ENCODE peak calls at places on chromosomes 7 and 10, in six cellular contexts. I is neuronal stem cell, V is IMR-90, X is H9, Y is mesenchymal stem cell, O is H1. H is an unnamed sample.

GRCh38 chr10:116263870-116264269 is 9.1 kb downstream of the GFRA1 start:
- DNase-seq in X (no peak), O (no peak), I (no peak), V (peak; percentile 10), Y (peak; percentile 41), H (no peak)

GRCh38 chr10:110989016-110989415 is 69.6 kb downstream of the SHOC2 start:
- DNase-seq in V (peak; percentile 52), I (no peak), X (no peak), Y (no peak), O (no peak), H (no peak)

GRCh38 chr7:116098175-116098574 is 67.6 kb upstream of the TFEC start:
- DNase-seq in V (no peak), O (no peak), I (no peak), X (no peak), Y (no peak), H (no peak)

GRCh38 chr10:131980757-131981428 is 830 bp downstream of the BNIP3 start:
- DNase-seq in O (peak; percentile 66), V (no peak), I (no peak), X (peak; percentile 70), Y (peak; percentile 38), H (peak; percentile 35)

GRCh38 chr10:127908106-127908957 is 1.4 kb downstream of the PTPRE start:
- DNase-seq in V (peak; percentile 74), I (no peak), Y (peak; percentile 97), O (no peak), X (no peak), H (peak; percentile 89)

GRCh38 chr10:16822726-16823360 is 5.6 kb upstream of the RSU1 start:
- DNase-seq in X (no peak), I (no peak), V (no peak), Y (no peak), O (no peak), H (no peak)

GRCh38 chr7:38215115-38215514 is 37.1 kb downstream of the STARD3NL start:
- DNase-seq in V (no peak), X (no peak), Y (no peak), O (no peak), I (no peak), H (no peak)

GRCh38 chr10:33330543-33331019 is 3.9 kb downstream of the NRP1 start:
- DNase-seq in X (peak; percentile 69), V (peak; percentile 90), I (peak; percentile 80), Y (peak; percentile 82), O (peak; percentile 89), H (peak; percentile 76)

GRCh38 chr10:24974978-24975377 is 22.6 kb upstream of the PRTFDC1 start:
- DNase-seq in I (no peak), X (no peak), V (peak; percentile 74), O (no peak), Y (peak; percentile 56), H (peak; percentile 93)

GRCh38 chr7:53984776-53985175 is 557.4 kb upstream of the VSTM2A start:
- DNase-seq in O (no peak), X (no peak), Y (no peak), I (no peak), V (no peak), H (peak; percentile 57)

GRCh38 chr10:77920495-77920894 is 6.1 kb downstream of the DLG5 start:
- DNase-seq in I (no peak), O (no peak), V (no peak), X (no peak), Y (no peak), H (no peak)

GRCh38 chr10:129963831-129964501 is at the start of gene EBF3:
- DNase-seq in I (peak; percentile 91), O (peak; percentile 91), Y (peak; percentile 78), X (peak; percentile 86), V (peak; percentile 50), H (peak; percentile 58)

GRCh38 chr7:29045258-29046095 is 87.3 kb upstream of the TRIL start:
- DNase-seq in O (no peak), I (no peak), V (no peak), X (no peak), Y (no peak), H (peak; percentile 84)

GRCh38 chr10:1043532-1043995 is 5.4 kb downstream of the IDI1 start:
- DNase-seq in X (no peak), V (no peak), I (no peak), Y (peak; percentile 33), O (no peak), H (no peak)

GRCh38 chr7:5222861-5223411 is 32.9 kb downstream of the WIPI2 start:
- DNase-seq in V (no peak), Y (no peak), I (no peak), X (no peak), O (no peak), H (no peak)

GRCh38 chr7:128309921-128310320 is 33.8 kb downstream of the RBM28 start:
- DNase-seq in V (no peak), I (peak; percentile 27), X (no peak), O (no peak), Y (no peak), H (no peak)

GRCh38 chr10:74963549-74963948 is 137.1 kb downstream of the KAT6B start:
- DNase-seq in X (no peak), Y (no peak), I (no peak), O (no peak), V (peak; percentile 19), H (no peak)

GRCh38 chr7:30281791-30282190 is 2.6 kb upstream of the ZNRF2 start:
- DNase-seq in X (no peak), Y (no peak), V (no peak), I (no peak), O (no peak), H (no peak)

GRCh38 chr7:92569137-92569536 is 21.1 kb downstream of the FAM133B start:
- DNase-seq in V (peak; percentile 29), I (no peak), X (no peak), Y (no peak), O (no peak), H (no peak)

GRCh38 chr10:25933653-25934608 is at the start of gene MYO3A:
- DNase-seq in Y (no peak), O (peak; percentile 83), V (no peak), I (peak; percentile 31), X (peak; percentile 74), H (no peak)

GRCh38 chr7:7830122-7830878 is 111.9 kb upstream of the RPA3 start:
- DNase-seq in X (no peak), I (no peak), Y (no peak), V (no peak), O (no peak), H (peak; percentile 30)

GRCh38 chr7:64630496-64630895 is 35.4 kb upstream of the ZNF107 start:
- DNase-seq in V (peak; percentile 15), X (no peak), I (no peak), O (no peak), Y (no peak), H (peak; percentile 23)

GRCh38 chr10:43968961-43969360 is 320.3 kb upstream of the ZNF32 start:
- DNase-seq in X (no peak), I (no peak), Y (no peak), O (no peak), V (no peak), H (no peak)

GRCh38 chr10:118835682-118836326 is 81.0 kb upstream of the CACUL1 start:
- DNase-seq in X (no peak), Y (no peak), I (no peak), V (no peak), O (no peak), H (no peak)

GRCh38 chr7:135744938-135745701 is 3.5 kb downstream of the FAM180A start:
- DNase-seq in V (peak; percentile 86), O (no peak), I (no peak), X (no peak), Y (no peak), H (no peak)

GRCh38 chr7:148337166-148337565 is 253.4 kb upstream of the C7orf33 start:
- DNase-seq in V (no peak), X (peak; percentile 63), O (no peak), I (no peak), Y (no peak), H (no peak)
- H3K27ac ChIP-seq in V (no peak overlapping the region), X (no peak overlapping the region), O (no peak overlapping the region), I (no peak overlapping the region), Y (no peak overlapping the region), H (peak overlapping the region; percentile 68)

GRCh38 chr7:106070567-106071254 is 41.4 kb downstream of the SYPL1 start:
- DNase-seq in I (no peak), O (no peak), Y (no peak), X (no peak), V (no peak), H (no peak)
- H2BK120ac ChIP-seq in I (no peak overlapping the region), O (no peak overlapping the region), Y (no peak overlapping the region), X (no peak overlapping the region), V (no peak overlapping the region), H (no peak overlapping the region)

GRCh38 chr7:1915956-1916620 is 246.0 kb downstream of the ELFN1 start:
- DNase-seq in O (no peak), V (no peak), X (no peak), Y (no peak), I (no peak), H (peak; percentile 58)
- H3K14ac ChIP-seq in O (no peak overlapping the region), V (no peak overlapping the region), X (no peak overlapping the region), Y (no peak overlapping the region), I (peak overlapping the region; percentile 76), H (no peak overlapping the region)

GRCh38 chr7:157009170-157009777 is 1.2 kb downstream of the MNX1 start:
- DNase-seq in Y (no peak), X (no peak), I (no peak), O (peak; percentile 66), V (no peak), H (no peak)
- H3K27ac ChIP-seq in Y (no peak overlapping the region), X (no peak overlapping the region), I (no peak overlapping the region), O (no peak overlapping the region), V (no peak overlapping the region), H (no peak overlapping the region)

GRCh38 chr10:72263613-72264241 is 10.0 kb upstream of the DDIT4 start:
- DNase-seq in X (no peak), V (no peak), Y (no peak), O (no peak), I (no peak), H (no peak)
- H2BK120ac ChIP-seq in X (no peak overlapping the region), V (peak overlapping the region; percentile 34), Y (no peak overlapping the region), O (peak overlapping the region; percentile 96), I (no peak overlapping the region), H (peak overlapping the region; percentile 48)

DNA sequence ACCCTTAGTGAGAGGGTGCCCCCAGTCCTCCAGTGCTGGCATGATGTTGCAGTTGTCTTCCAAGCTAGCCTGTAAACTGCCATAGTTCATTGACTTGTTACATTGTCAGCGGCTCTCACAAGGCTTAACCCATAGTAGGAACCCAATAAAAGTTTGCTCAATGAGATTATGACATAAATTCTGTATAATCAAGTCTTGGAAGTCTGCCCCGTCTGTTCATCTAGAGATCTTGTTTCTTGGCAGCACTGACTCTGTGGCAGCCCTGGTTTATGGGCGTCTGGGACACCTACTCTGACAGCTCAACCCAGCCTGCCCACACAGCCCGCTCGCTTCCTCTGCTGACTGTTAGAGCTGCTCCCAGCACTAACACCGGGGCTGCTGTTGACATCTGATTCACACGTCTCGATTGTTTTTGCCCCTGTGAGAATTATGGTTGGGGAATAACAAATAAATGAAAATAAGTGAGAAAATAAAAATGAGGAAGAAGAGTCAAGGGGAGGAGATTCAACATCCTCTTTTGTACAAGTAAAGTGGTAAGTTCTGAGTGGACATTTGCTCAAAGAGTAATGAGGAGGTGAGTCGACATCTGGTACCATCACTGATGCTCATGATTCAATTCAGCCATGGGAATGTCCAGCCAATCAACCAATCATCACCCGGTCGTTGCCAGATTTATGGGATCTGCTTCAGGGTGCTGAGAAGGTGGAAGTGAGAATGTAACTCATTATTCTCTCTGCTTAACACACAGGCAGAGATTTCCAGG is 160.8 kb downstream of the SPAG6 start:
- DNase-seq in I (no peak), O (no peak), V (no peak), Y (no peak), X (no peak), H (no peak)
- H3K14ac ChIP-seq in I (no peak overlapping the region), O (no peak overlapping the region), V (no peak overlapping the region), Y (no peak overlapping the region), X (no peak overlapping the region), H (no peak overlapping the region)

GRCh38 chr10:125157473-125157865 is 2.9 kb downstream of the CTBP2 start:
- DNase-seq in X (no peak), Y (peak; percentile 20), V (no peak), O (peak; percentile 29), I (no peak), H (no peak)
- H3K27ac ChIP-seq in X (peak overlapping the region; percentile 53), Y (no peak overlapping the region), V (no peak overlapping the region), O (peak overlapping the region; percentile 63), I (no peak overlapping the region), H (no peak overlapping the region)

H was measured in trophoblast cell.